ENCODE peak calls at places on chromosome 20, in four cellular contexts. A is fibroblast of lung, X is endothelial cell of umbilical vein, G is K562. S is an unnamed sample.

GRCh38 chr20:48051810-48052491 is 266.7 kb upstream of the SULF2 start:
- DNase-seq in A (peak; percentile 90), G (no peak), X (peak; percentile 82), S (no peak)

GRCh38 chr20:3777726-3778629 is 3.3 kb downstream of the SPEF1 start:
- DNase-seq in A (no peak), X (peak; percentile 39), G (no peak), S (no peak)

GRCh38 chr20:57410398-57411323 is 19.5 kb downstream of the RBM38 start:
- DNase-seq in A (no peak), X (no peak), G (no peak), S (peak; percentile 72)

GRCh38 chr20:62605236-62605948 is 36.9 kb upstream of the SLCO4A1 start:
- DNase-seq in X (no peak), A (no peak), G (no peak), S (no peak)

GRCh38 chr20:40654876-40655275 is 34.2 kb downstream of the MAFB start:
- DNase-seq in G (no peak), X (no peak), A (no peak), S (no peak)

GRCh38 chr20:680638-681037 is 5.0 kb upstream of the SCRT2 start:
- DNase-seq in X (no peak), G (no peak), A (no peak), S (peak; percentile 43)

GRCh38 chr20:9081423-9081966 is 12.6 kb downstream of the PLCB4 start:
- DNase-seq in X (no peak), G (no peak), A (no peak), S (no peak)

GRCh38 chr20:48750941-48751620 is 76.7 kb downstream of the PREX1 start:
- DNase-seq in A (peak; percentile 22), G (no peak), X (peak; percentile 84), S (no peak)

GRCh38 chr20:56411759-56412472 is at the start of gene CASS4:
- DNase-seq in A (peak; percentile 91), X (peak; percentile 30), G (peak; percentile 81), S (no peak)

GRCh38 chr20:8646716-8647115 is 422.2 kb upstream of the PLCB4 start:
- DNase-seq in A (peak; percentile 95), G (no peak), X (no peak), S (no peak)

GRCh38 chr20:62888406-62888805 is 26.8 kb upstream of the TCFL5 start:
- DNase-seq in X (no peak), G (no peak), A (no peak), S (no peak)

GRCh38 chr20:20683922-20684321 is 28.5 kb downstream of the RALGAPA2 start:
- DNase-seq in A (no peak), X (no peak), G (no peak), S (no peak)

GRCh38 chr20:18983796-18984195 is 170.2 kb downstream of the SCP2D1 start:
- DNase-seq in X (no peak), A (no peak), G (no peak), S (peak; percentile 15)

GRCh38 chr20:54929191-54929590 is 453.8 kb downstream of the DOK5 start:
- DNase-seq in X (no peak), G (no peak), A (no peak), S (no peak)

GRCh38 chr20:19975436-19975799 is 41.7 kb upstream of the NAA20 start:
- DNase-seq in A (peak; percentile 71), X (no peak), G (no peak), S (no peak)

GRCh38 chr20:13141541-13141940 is 79.5 kb upstream of the ISM1 start:
- DNase-seq in A (no peak), G (no peak), X (no peak), S (no peak)

GRCh38 chr20:44084891-44085290 is 102.1 kb downstream of the JPH2 start:
- DNase-seq in A (no peak), X (no peak), G (no peak), S (no peak)

GRCh38 chr20:48404598-48404997 is 423.2 kb downstream of the PREX1 start:
- DNase-seq in G (peak; percentile 11), A (no peak), X (no peak), S (peak; percentile 62)

GRCh38 chr20:420721-421574 is 12.8 kb downstream of the RBCK1 start:
- DNase-seq in G (peak; percentile 78), X (no peak), A (no peak), S (peak; percentile 93)

GRCh38 chr20:20712004-20712473 is 405 bp downstream of the RALGAPA2 start:
- DNase-seq in X (peak; percentile 18), A (no peak), G (peak; percentile 8), S (no peak)

GRCh38 chr20:7520361-7520760 is 419.9 kb downstream of the HAO1 start:
- DNase-seq in X (no peak), A (no peak), G (no peak), S (no peak)

GRCh38 chr20:64102647-64103354 is 4.6 kb downstream of the NPBWR2 start:
- DNase-seq in X (no peak), A (no peak), G (peak; percentile 33), S (no peak)

GRCh38 chr20:19783966-19784401 is 25.9 kb downstream of the RIN2 start:
- DNase-seq in X (peak; percentile 72), G (no peak), A (peak; percentile 88), S (no peak)

GRCh38 chr20:555933-556332 is 12.3 kb upstream of the CSNK2A1 start:
- DNase-seq in X (no peak), A (peak; percentile 27), G (peak; percentile 46), S (no peak)

GRCh38 chr20:60295214-60295613 is 337.0 kb downstream of the CDH26 start:
- DNase-seq in G (no peak), X (no peak), A (no peak), S (no peak)

GRCh38 chr20:39822667-39823066 is 860.5 kb downstream of the DHX35 start:
- DNase-seq in A (peak; percentile 84), G (no peak), X (peak; percentile 70), S (peak; percentile 4)

GRCh38 chr20:36824142-36824940 is 50.8 kb upstream of the DSN1 start:
- DNase-seq in X (no peak), A (peak; percentile 63), G (no peak), S (no peak)

GRCh38 chr20:14612389-14612788 is 275.0 kb upstream of the FLRT3 start:
- DNase-seq in A (no peak), G (no peak), X (no peak), S (no peak)

GRCh38 chr20:47784599-47785320 is 521 bp downstream of the SULF2 start:
- DNase-seq in G (no peak), A (peak; percentile 70), X (peak; percentile 47), S (no peak)

GRCh38 chr20:60752741-60753420 is 499.2 kb upstream of the CDH4 start:
- DNase-seq in A (no peak), X (no peak), G (no peak), S (no peak)

GRCh38 chr20:54255157-54255556 is 47.3 kb downstream of the PFDN4 start:
- DNase-seq in X (no peak), G (no peak), A (peak; percentile 73), S (no peak)

GRCh38 chr20:49450281-49450707 is 32.2 kb downstream of the KCNB1 start:
- DNase-seq in A (peak; percentile 30), G (no peak), X (no peak), S (no peak)

GRCh38 chr20:9035129-9035528 is 33.8 kb upstream of the PLCB4 start:
- DNase-seq in A (peak; percentile 89), X (no peak), G (no peak), S (no peak)

GRCh38 chr20:35120012-35120701 is 27.0 kb downstream of the EDEM2 start:
- DNase-seq in X (peak; percentile 72), A (peak; percentile 91), G (peak; percentile 67), S (peak; percentile 65)

GRCh38 chr20:32830437-32830836 is 10.7 kb downstream of the MAPRE1 start:
- DNase-seq in G (no peak), A (peak; percentile 41), X (no peak), S (no peak)
- H3K27ac ChIP-seq in G (no peak overlapping the region), A (no peak overlapping the region), X (no peak overlapping the region), S (no peak overlapping the region)

GRCh38 chr20:38066969-38067716 is 33.6 kb downstream of the RPRD1B start:
- DNase-seq in X (no peak), A (no peak), G (no peak), S (no peak)

GRCh38 chr20:38072885-38073284 is 39.3 kb downstream of the RPRD1B start:
- DNase-seq in X (no peak), G (no peak), A (no peak), S (no peak)

GRCh38 chr20:38065764-38066375 is 32.3 kb downstream of the RPRD1B start:
- DNase-seq in G (no peak), A (no peak), X (no peak), S (no peak)

GRCh38 chr20:38063911-38064310 is 30.4 kb downstream of the RPRD1B start:
- DNase-seq in A (no peak), X (no peak), G (no peak), S (no peak)

GRCh38 chr20:38067717-38068365 is 34.3 kb downstream of the RPRD1B start:
- DNase-seq in G (no peak), A (no peak), X (no peak), S (no peak)
- H2AFZ ChIP-seq in G (no peak overlapping the region), A (no peak overlapping the region), X (no peak overlapping the region), S (no peak overlapping the region)

GRCh38 chr20:50788868-50789125 is 6.1 kb upstream of the BCAS4 start:
- DNase-seq in G (no peak), X (no peak), A (no peak), S (no peak)
- H3K4me1 ChIP-seq in G (peaks cover 12% of the 10 kb centered on the region), X (peaks cover 4% of the 10 kb centered on the region), A (peaks cover 13% of the 10 kb centered on the region), S (peaks cover 28% of the 10 kb centered on the region)

GRCh38 chr20:45841407-45842129 is 8.0 kb downstream of the SNX21 start:
- DNase-seq in A (no peak), G (no peak), X (no peak), S (no peak)

GRCh38 chr20:45842169-45842812 is 8.7 kb downstream of the SNX21 start:
- DNase-seq in A (peak; percentile 12), G (no peak), X (peak; percentile 43), S (peak; percentile 84)

GRCh38 chr20:45840700-45841198 is 7.2 kb downstream of the SNX21 start:
- DNase-seq in G (no peak), X (no peak), A (no peak), S (no peak)

GRCh38 chr20:45845452-45845851 is 11.7 kb downstream of the ACOT8 start:
- DNase-seq in A (no peak), G (no peak), X (no peak), S (no peak)

GRCh38 chr20:45843506-45843905 is 9.9 kb downstream of the SNX21 start:
- DNase-seq in G (no peak), A (no peak), X (no peak), S (no peak)
- H3K27ac ChIP-seq in G (no peak overlapping the region), A (no peak overlapping the region), X (no peak overlapping the region), S (no peak overlapping the region)

GRCh38 chr20:2729791-2730190 is 37.2 kb downstream of the EBF4 start:
- DNase-seq in X (no peak), A (peak; percentile 43), G (no peak), S (no peak)
- H2AFZ ChIP-seq in X (no peak overlapping the region), A (no peak overlapping the region), G (no peak overlapping the region), S (peak overlapping the region; percentile 97)

GRCh38 chr20:58895099-58895795 is 42.7 kb downstream of the GNAS start:
- DNase-seq in X (no peak), A (no peak), G (no peak), S (no peak)
- H3K4me1 ChIP-seq in X (peaks cover 53% of the 10 kb centered on the region), A (peaks cover 22% of the 10 kb centered on the region), G (peaks cover 11% of the 10 kb centered on the region), S (peaks cover 45% of the 10 kb centered on the region)

DNA sequence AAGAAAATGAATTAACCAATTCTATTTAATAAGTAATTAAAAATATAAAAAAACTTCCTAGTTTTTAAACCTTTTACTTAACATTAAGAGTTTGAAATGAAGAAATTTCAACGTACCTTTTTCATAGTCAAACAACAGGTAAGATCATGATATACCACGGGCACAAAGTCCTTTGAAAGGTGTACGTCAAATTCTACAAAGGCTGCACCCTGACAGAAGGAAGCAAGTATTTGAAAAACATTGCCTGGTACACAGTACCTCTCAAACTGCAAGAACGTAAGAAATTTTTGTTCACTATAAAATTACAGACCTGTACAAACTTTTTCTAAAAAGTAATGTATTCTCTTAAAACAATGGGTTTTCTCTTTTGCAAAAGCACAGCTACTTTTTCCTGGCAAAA is 180.2 kb upstream of the SHLD1 start:
- DNase-seq in G (no peak), A (no peak), X (no peak), S (no peak)
- H3K27ac ChIP-seq in G (no peak overlapping the region), A (no peak overlapping the region), X (no peak overlapping the region), S (peak overlapping the region; percentile 54)